ENCODE peak calls at places on chromosomes 3 and 15, in five cellular contexts. D, X, H, J and L are unnamed samples.

GRCh38 chr3:159265705-159266104 is 463.9 kb downstream of the MFSD1 start:
- DNase-seq in D (no peak), X (no peak), H (no peak), J (no peak), L (no peak)

GRCh38 chr3:43330981-43331380 is 44.6 kb downstream of the SNRK start:
- DNase-seq in D (no peak), X (no peak), H (peak; percentile 38), J (no peak), L (no peak)

GRCh38 chr3:182618981-182619591 is 174.2 kb upstream of the ATP11B start:
- DNase-seq in D (no peak), X (peak; percentile 57), H (peak; percentile 14), J (no peak), L (peak; percentile 34)

GRCh38 chr3:158217992-158218391 is 108.1 kb downstream of the RSRC1 start:
- DNase-seq in D (no peak), X (no peak), H (no peak), J (no peak), L (no peak)

GRCh38 chr3:194270627-194271458 is 80.3 kb downstream of the CPN2 start:
- DNase-seq in D (peak; percentile 57), X (no peak), H (peak; percentile 85), J (peak; percentile 95), L (no peak)

GRCh38 chr3:46406440-46406785 is 453 bp downstream of the CCR5AS start:
- DNase-seq in D (no peak), X (no peak), H (peak; percentile 61), J (no peak), L (no peak)

GRCh38 chr3:62233065-62233464 is 140.3 kb downstream of the FEZF2 start:
- DNase-seq in D (no peak), X (no peak), H (no peak), J (no peak), L (no peak)

GRCh38 chr3:55226696-55227095 is 260.4 kb downstream of the WNT5A start:
- DNase-seq in D (no peak), X (no peak), H (no peak), J (no peak), L (no peak)

GRCh38 chr15:70569718-70570231 is 193.6 kb downstream of the UACA start:
- DNase-seq in D (no peak), X (no peak), H (peak; percentile 16), J (no peak), L (no peak)

GRCh38 chr3:131907809-131908208 is 127.0 kb downstream of the CPNE4 start:
- DNase-seq in D (no peak), X (no peak), H (no peak), J (no peak), L (no peak)

GRCh38 chr15:40830884-40831283 is 2.4 kb upstream of the PPP1R14D start:
- DNase-seq in D (no peak), X (no peak), H (no peak), J (no peak), L (no peak)

GRCh38 chr3:192819001-192819569 is 91.7 kb upstream of the FGF12 start:
- DNase-seq in D (no peak), X (no peak), H (peak; percentile 90), J (no peak), L (peak; percentile 72)

GRCh38 chr3:8204846-8205624 is 296.6 kb upstream of the LMCD1 start:
- DNase-seq in D (no peak), X (no peak), H (peak; percentile 77), J (no peak), L (no peak)

GRCh38 chr3:24686764-24687163 is 192.1 kb upstream of the THRB start:
- DNase-seq in D (no peak), X (peak; percentile 79), H (peak; percentile 81), J (no peak), L (no peak)

GRCh38 chr15:64354683-64355558 is 1.1 kb downstream of the CSNK1G1 start:
- DNase-seq in D (peak; percentile 8), X (no peak), H (no peak), J (no peak), L (no peak)

GRCh38 chr15:99722406-99722805 is 10.8 kb downstream of the LYSMD4 start:
- DNase-seq in D (no peak), X (no peak), H (no peak), J (no peak), L (no peak)

GRCh38 chr3:17775073-17775472 is 32.6 kb upstream of the TBC1D5 start:
- DNase-seq in D (no peak), X (no peak), H (no peak), J (no peak), L (no peak)

GRCh38 chr3:142993958-142994442 is 7.4 kb upstream of the U2SURP start:
- DNase-seq in D (peak; percentile 67), X (peak; percentile 62), H (peak; percentile 73), J (no peak), L (no peak)

GRCh38 chr15:78739996-78740903 is 71.0 kb downstream of the ADAMTS7 start:
- DNase-seq in D (peak; percentile 51), X (no peak), H (peak; percentile 45), J (no peak), L (no peak)

GRCh38 chr15:70248116-70249025 is 150.7 kb upstream of the TLE3 start:
- DNase-seq in D (no peak), X (no peak), H (no peak), J (no peak), L (no peak)

GRCh38 chr15:56832125-56832524 is 86.3 kb upstream of the TCF12 start:
- DNase-seq in D (no peak), X (no peak), H (no peak), J (peak; percentile 86), L (no peak)

GRCh38 chr3:50587806-50588758 is 18.8 kb downstream of the HEMK1 start:
- DNase-seq in D (no peak), X (no peak), H (no peak), J (no peak), L (no peak)

GRCh38 chr3:142595581-142595950 is 627 bp upstream of the PLS1 start:
- DNase-seq in D (no peak), X (peak; percentile 86), H (peak; percentile 80), J (no peak), L (peak; percentile 92)

GRCh38 chr3:153513236-153513635 is 351.2 kb downstream of the RAP2B start:
- DNase-seq in D (no peak), X (no peak), H (peak; percentile 2), J (no peak), L (no peak)

GRCh38 chr3:24457719-24458118 is 36.9 kb downstream of the THRB start:
- DNase-seq in D (no peak), X (no peak), H (no peak), J (no peak), L (no peak)

GRCh38 chr3:116112686-116113085 is 332.6 kb downstream of the LSAMP start:
- DNase-seq in D (no peak), X (no peak), H (peak; percentile 33), J (no peak), L (no peak)

GRCh38 chr15:56886878-56887781 is 31.3 kb upstream of the TCF12 start:
- DNase-seq in D (peak; percentile 94), X (peak; percentile 82), H (peak; percentile 97), J (peak; percentile 89), L (peak; percentile 64)

GRCh38 chr15:86183765-86184491 is 104.3 kb downstream of the AGBL1 start:
- DNase-seq in D (no peak), X (no peak), H (no peak), J (peak; percentile 78), L (no peak)

GRCh38 chr15:40420793-40421192 is 15.2 kb downstream of the IVD start:
- DNase-seq in D (no peak), X (no peak), H (no peak), J (no peak), L (no peak)

GRCh38 chr3:79957066-79957465 is 189.3 kb upstream of the ROBO1 start:
- DNase-seq in D (no peak), X (peak; percentile 6), H (no peak), J (no peak), L (no peak)

DNA sequence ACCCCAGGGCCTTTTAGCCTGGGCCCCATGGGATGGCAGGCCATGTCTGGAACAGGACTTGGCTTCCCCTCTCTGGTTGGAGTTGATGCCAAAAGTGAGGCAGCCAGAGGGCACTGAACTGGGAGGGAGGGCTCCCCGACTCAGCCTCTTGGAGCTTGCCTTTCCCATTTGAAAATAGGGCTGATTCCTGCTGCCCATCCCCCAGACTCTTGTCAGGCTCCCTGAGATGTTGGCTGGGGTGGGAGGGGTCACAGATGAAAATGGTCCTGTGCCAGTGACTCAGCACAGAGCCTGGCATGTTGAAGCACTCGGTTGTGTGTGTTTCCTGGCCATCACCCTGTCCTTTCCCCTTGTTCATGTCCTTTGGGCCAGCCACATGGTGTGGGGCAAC is 6.6 kb downstream of the PPCDC start:
- DNase-seq in D (no peak), X (no peak), H (peak; percentile 10), J (no peak), L (no peak)
- H3K4me3 ChIP-seq in D (no peak overlapping the region), X (no peak overlapping the region), H (no peak overlapping the region), J (no peak overlapping the region), L (no peak overlapping the region)

GRCh38 chr3:130508970-130509369 is 8.0 kb upstream of the COL6A6 start:
- DNase-seq in D (no peak), X (no peak), H (no peak), J (no peak), L (no peak)

GRCh38 chr3:130507746-130508145 is 9.2 kb upstream of the COL6A6 start:
- DNase-seq in D (no peak), X (no peak), H (no peak), J (no peak), L (no peak)

DNA sequence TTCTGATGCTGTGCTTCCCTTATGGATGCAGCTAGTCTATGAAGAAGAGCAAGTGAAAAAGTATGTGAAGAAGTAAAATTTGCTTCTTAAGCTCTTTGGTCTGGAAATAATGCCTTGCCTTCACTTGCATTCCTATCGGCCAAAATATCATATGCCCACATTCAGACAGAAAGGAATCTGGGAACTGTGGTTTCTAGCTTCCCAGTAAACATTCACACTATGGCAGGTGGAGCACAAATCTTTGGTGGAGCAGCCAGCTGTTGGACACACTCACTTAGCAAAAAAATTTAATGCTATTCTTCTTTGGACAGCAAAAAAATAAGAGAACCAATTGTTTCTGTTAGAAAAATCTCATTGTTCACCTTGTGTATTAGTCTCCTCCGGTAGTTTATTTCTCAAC is 12.3 kb upstream of the COL6A6 start:
- DNase-seq in D (no peak), X (no peak), H (no peak), J (no peak), L (no peak)
- H3K4me3 ChIP-seq in D (no peak overlapping the region), X (no peak overlapping the region), H (no peak overlapping the region), J (no peak overlapping the region), L (no peak overlapping the region)

DNA sequence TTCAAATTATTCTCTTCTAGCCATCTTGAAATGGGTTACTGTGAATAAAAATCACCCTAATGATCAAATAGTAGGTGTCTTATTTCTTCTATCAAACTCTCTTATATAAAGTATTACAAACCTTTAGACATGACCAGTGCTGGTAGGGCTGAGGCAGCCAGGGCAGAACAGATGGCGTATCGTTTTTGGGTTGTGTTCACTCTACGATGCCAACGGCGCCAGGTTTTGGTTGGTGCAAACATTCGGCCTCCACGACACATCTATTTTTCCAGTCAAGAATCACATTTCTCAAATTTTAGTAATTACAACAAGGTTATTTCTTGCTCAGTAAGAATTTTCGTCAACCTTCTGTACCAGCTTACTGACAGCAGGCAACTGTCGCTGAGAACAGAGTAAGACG is 2.2 kb downstream of the RPL4 start:
- DNase-seq in D (no peak), X (no peak), H (no peak), J (no peak), L (no peak)
- H3K4me3 ChIP-seq in D (peak overlapping the region; percentile 9), X (peak overlapping the region; percentile 66), H (no peak overlapping the region), J (peak overlapping the region; percentile 92), L (peak overlapping the region; percentile 90)

DNA sequence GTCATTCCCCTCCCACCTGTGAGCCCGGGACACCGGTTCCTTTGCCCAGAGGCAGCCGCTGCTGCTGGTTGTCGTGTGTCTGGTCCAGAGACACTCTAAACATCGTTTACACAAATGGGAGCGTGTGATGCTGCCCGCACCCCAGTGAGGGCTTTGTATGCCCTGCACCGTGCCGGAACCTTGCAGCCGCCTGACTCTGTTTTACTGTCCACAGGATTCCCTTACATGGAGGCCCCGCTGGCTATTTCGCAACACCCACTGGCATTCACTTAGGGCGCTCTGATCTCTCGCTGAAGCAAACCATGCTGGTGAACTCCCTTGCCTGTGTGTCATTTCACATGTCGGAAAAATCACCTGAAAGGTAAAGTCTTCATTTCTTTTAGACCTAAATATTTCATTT is 100.8 kb upstream of the SLC6A6 start:
- DNase-seq in D (no peak), X (no peak), H (peak; percentile 43), J (peak; percentile 91), L (no peak)
- H3K4me3 ChIP-seq in D (no peak overlapping the region), X (no peak overlapping the region), H (no peak overlapping the region), J (no peak overlapping the region), L (no peak overlapping the region)